ENCODE peak calls at places on chromosome 17, in seven cellular contexts. B is COR-L47, R is iPS-NIHi11, H is EL, J is tibial artery, Z is heart right ventricle, I is NCI-H748 treated with DMSO at 0.1 percent for 48 hours. K is an unnamed sample.

GRCh38 chr17:44820631-44821196 is 9.4 kb downstream of the GJC1 start:
- DNase-seq in J (no peak), Z (no peak), R (no peak), B (peak), I (peak), H (peak), K (peak)

GRCh38 chr17:73972901-73973300 is 230.6 kb upstream of the RPL38 start:
- DNase-seq in I (no peak), Z (no peak), H (no peak), R (no peak), J (no peak), B (no peak), K (no peak)

GRCh38 chr17:12050646-12051225 is 30.1 kb downstream of the MAP2K4 start:
- DNase-seq in B (no peak), I (no peak), R (no peak), H (no peak), J (no peak), Z (no peak), K (no peak)

GRCh38 chr17:46136820-46137219 is 56.4 kb downstream of the KANSL1 start:
- DNase-seq in I (no peak), J (no peak), Z (no peak), B (no peak), H (no peak), R (no peak), K (peak)

GRCh38 chr17:75011788-75012319 is 616 bp upstream of the MRPL58 start:
- DNase-seq in J (peak), H (peak), B (peak), Z (peak), I (no peak), R (peak), K (peak)

GRCh38 chr17:47324224-47325020 is 667 bp downstream of the EFCAB13 start:
- DNase-seq in J (peak), I (peak), H (peak), R (peak), Z (peak), B (no peak), K (no peak)

GRCh38 chr17:38867179-38867994 is 2.5 kb upstream of the LASP1 start:
- DNase-seq in J (peak), B (no peak), H (peak), I (peak), Z (no peak), R (no peak), K (peak)

GRCh38 chr17:2259769-2260536 is 43.6 kb downstream of the SMG6 start:
- DNase-seq in R (no peak), I (no peak), J (no peak), H (peak), Z (no peak), B (no peak), K (no peak)

GRCh38 chr17:8474826-8475225 is 39.1 kb downstream of the NDEL1 start:
- DNase-seq in R (no peak), B (no peak), H (no peak), I (no peak), J (no peak), Z (no peak), K (no peak)

GRCh38 chr17:82212331-82213250 is at the start of gene CCDC57:
- DNase-seq in I (peak), B (peak), R (peak), J (no peak), Z (peak), H (peak), K (peak)

GRCh38 chr17:50210249-50211225 is 9.1 kb upstream of the COL1A1 start:
- DNase-seq in B (no peak), J (peak), I (no peak), H (peak), R (peak), Z (peak), K (peak)

GRCh38 chr17:29846298-29846697 is 83.7 kb downstream of the SSH2 start:
- DNase-seq in J (no peak), R (no peak), Z (no peak), I (no peak), H (no peak), B (no peak), K (no peak)

GRCh38 chr17:2412561-2413021 is 11.7 kb upstream of the MNT start:
- DNase-seq in H (peak), B (no peak), I (no peak), R (peak), J (peak), Z (no peak), K (peak)

GRCh38 chr17:72955391-72956140 is 136.9 kb downstream of the SLC39A11 start:
- DNase-seq in H (no peak), B (no peak), Z (no peak), R (no peak), J (no peak), I (no peak), K (no peak)

GRCh38 chr17:47896672-47897490 is 845 bp downstream of the SP2 start:
- DNase-seq in B (no peak), H (peak), I (no peak), J (peak), Z (no peak), R (no peak), K (peak)

GRCh38 chr17:72457712-72458111 is 336.9 kb downstream of the SOX9 start:
- DNase-seq in R (no peak), J (no peak), Z (no peak), I (no peak), H (peak), B (no peak), K (no peak)

GRCh38 chr17:54902611-54903010 is 2.0 kb downstream of the TOM1L1 start:
- DNase-seq in R (no peak), I (no peak), J (no peak), B (no peak), Z (no peak), H (no peak), K (no peak)

GRCh38 chr17:19317359-19318095 is 45.0 kb downstream of the B9D1 start:
- DNase-seq in J (peak), Z (peak), R (peak), B (no peak), H (peak), I (no peak), K (peak)

GRCh38 chr17:30375661-30376060 is 3.1 kb upstream of the CPD start:
- DNase-seq in R (no peak), J (no peak), H (no peak), Z (no peak), I (no peak), B (no peak), K (peak)

GRCh38 chr17:66487933-66488572 is 185.6 kb downstream of the PRKCA start:
- DNase-seq in B (no peak), J (no peak), I (no peak), H (no peak), R (no peak), Z (no peak), K (no peak)

GRCh38 chr17:55587608-55588139 is 76.4 kb upstream of the SMIM36 start:
- DNase-seq in H (no peak), J (no peak), B (no peak), Z (peak), I (no peak), R (no peak), K (no peak)

GRCh38 chr17:66636111-66636510 is 198.8 kb upstream of the CACNG5 start:
- DNase-seq in Z (no peak), J (no peak), B (no peak), H (peak), I (no peak), R (no peak), K (no peak)

GRCh38 chr17:36524428-36524876 is 10.2 kb downstream of the MYO19 start:
- DNase-seq in J (no peak), B (no peak), I (no peak), H (peak), R (no peak), Z (no peak), K (no peak)

GRCh38 chr17:47818002-47818695 is 3.4 kb downstream of the OSBPL7 start:
- DNase-seq in B (no peak), J (no peak), R (no peak), H (no peak), I (no peak), Z (no peak), K (no peak)

GRCh38 chr17:12118617-12119016 is 97.9 kb downstream of the MAP2K4 start:
- DNase-seq in I (no peak), R (no peak), B (no peak), Z (no peak), H (peak), J (no peak), K (no peak)

GRCh38 chr17:1398900-1399299 is 1.1 kb downstream of the YWHAE start:
- DNase-seq in R (no peak), B (no peak), Z (no peak), J (no peak), H (peak), I (no peak), K (peak)

GRCh38 chr17:9204623-9205329 is 183.5 kb downstream of the NTN1 start:
- DNase-seq in B (no peak), I (no peak), Z (no peak), H (no peak), R (no peak), J (no peak), K (no peak)

GRCh38 chr17:74768069-74768762 is 7.9 kb downstream of the NAT9 start:
- DNase-seq in B (no peak), I (no peak), H (peak), R (peak), Z (peak), J (peak), K (no peak)

GRCh38 chr17:83151442-83152220 is 72.2 kb downstream of the METRNL start:
- DNase-seq in J (no peak), Z (no peak), I (no peak), R (peak), B (no peak), H (peak), K (no peak)

GRCh38 chr17:760371-760770 is 8.3 kb upstream of the GEMIN4 start:
- DNase-seq in B (no peak), H (no peak), I (no peak), J (no peak), Z (peak), R (no peak), K (no peak)

GRCh38 chr17:64507418-64507766 is 615 bp downstream of the CEP95 start:
- DNase-seq in H (peak), B (peak), Z (no peak), J (no peak), I (peak), R (peak), K (peak)

GRCh38 chr17:9189870-9190269 is 168.6 kb downstream of the NTN1 start:
- DNase-seq in H (no peak), J (no peak), I (no peak), R (no peak), B (no peak), Z (no peak), K (no peak)

GRCh38 chr17:44970136-44970737 is 2.1 kb upstream of the C1QL1 start:
- DNase-seq in B (no peak), R (peak), Z (peak), J (no peak), I (no peak), H (peak), K (peak)

GRCh38 chr17:77602062-77602746 is 356.3 kb upstream of the TNRC6C start:
- DNase-seq in I (no peak), B (no peak), R (no peak), J (peak), Z (peak), H (peak), K (peak)

GRCh38 chr17:43917348-43918025 is 10.2 kb upstream of the MPP2 start:
- DNase-seq in B (no peak), J (no peak), R (peak), Z (peak), H (no peak), I (no peak), K (no peak)

GRCh38 chr17:39175695-39176093 is 9.7 kb upstream of the ARL5C start:
- DNase-seq in H (no peak), J (no peak), B (no peak), R (no peak), I (no peak), Z (no peak), K (no peak)

GRCh38 chr17:67718325-67718941 is 697 bp downstream of the NOL11 start:
- DNase-seq in R (no peak), Z (no peak), B (no peak), H (peak), J (no peak), I (peak), K (peak)